ENCODE peak calls at places on chromosome 20, in ten cellular contexts. D is SIG-M5; R is left cardiac atrium; K is NCI-H82; Y is Daoy; O is stimulated activated CD8-positive, alpha-beta memory T cell treated with anti-CD3 and anti-CD28 coated beads, Interleukin-2, amount 100 ng/mL, for 48 hours; B is HTR-8/SVneo; H is astrocyte of the spinal cord; M is cardiac muscle cell; W is effector memory CD4-positive, alpha-beta T cell. E is an unnamed sample.

GRCh38 chr20:15916623-15917022 is 656.6 kb downstream of the KIF16B start:
- DNase-seq in D (no peak), R (no peak), K (no peak), Y (no peak), O (no peak), B (no peak), H (no peak), M (no peak), W (no peak), E (no peak)

GRCh38 chr20:47805951-47806350 is 20.7 kb upstream of the SULF2 start:
- DNase-seq in D (no peak), R (peak), K (no peak), Y (no peak), O (no peak), B (no peak), H (no peak), M (no peak), W (no peak), E (no peak)

GRCh38 chr20:61092199-61092598 is 159.9 kb upstream of the CDH4 start:
- DNase-seq in D (no peak), R (no peak), K (no peak), Y (no peak), O (no peak), B (no peak), H (no peak), M (no peak), W (no peak), E (no peak)

GRCh38 chr20:54086444-54087134 is 16.2 kb upstream of the BCAS1 start:
- DNase-seq in D (no peak), R (no peak), K (no peak), Y (peak), O (no peak), B (no peak), H (no peak), M (no peak), W (no peak), E (no peak)

GRCh38 chr20:38473353-38473795 is 731 bp downstream of the RALGAPB start:
- DNase-seq in D (no peak), R (no peak), K (no peak), Y (peak), O (no peak), B (no peak), H (peak), M (peak), W (no peak), E (peak)

GRCh38 chr20:325043-325888 is at the start of gene SOX12:
- DNase-seq in D (peak), R (peak), K (peak), Y (peak), O (peak), B (peak), H (peak), M (peak), W (peak), E (peak)

GRCh38 chr20:11438412-11438811 is 479.3 kb upstream of the BTBD3 start:
- DNase-seq in D (no peak), R (no peak), K (no peak), Y (no peak), O (no peak), B (no peak), H (no peak), M (no peak), W (no peak), E (no peak)

GRCh38 chr20:3661060-3661820 is 2.0 kb downstream of the GFRA4 start:
- DNase-seq in D (no peak), R (no peak), K (no peak), Y (peak), O (no peak), B (no peak), H (no peak), M (no peak), W (no peak), E (peak)

GRCh38 chr20:61753196-61753942 is 312.3 kb downstream of the TAF4 start:
- DNase-seq in D (no peak), R (peak), K (no peak), Y (peak), O (no peak), B (no peak), H (peak), M (no peak), W (no peak), E (peak)

GRCh38 chr20:32282461-32282860 is 5.0 kb downstream of the KIF3B start:
- DNase-seq in D (no peak), R (peak), K (no peak), Y (no peak), O (no peak), B (no peak), H (no peak), M (no peak), W (no peak), E (peak)